ENCODE peak calls at places on chromosomes 7 and 10, in eight cellular contexts. O is activated CD8-positive, alpha-beta memory T cell treated with anti-CD3 and anti-CD28 coated beads, Interleukin-2, amount 50 U/mL, for 48 hours; Q is OCI-LY7; M is GM23338; Y is SW480; B is left colon; N is small intestine; E is KBM-7. V is an unnamed sample.

GRCh38 chr7:18829518-18830252 is 287.8 kb downstream of the TWIST1 start:
- DNase-seq in O (no peak), Q (no peak), M (no peak), Y (no peak), B (no peak), N (no peak), E (no peak), V (no peak)

GRCh38 chr10:102473445-102474331 is 22.3 kb upstream of the C10orf95 start:
- DNase-seq in O (no peak), Q (no peak), M (no peak), Y (no peak), B (no peak), N (no peak), E (no peak), V (no peak)

GRCh38 chr10:71812016-71812912 is 38.8 kb downstream of the PSAP start:
- DNase-seq in O (peak; percentile 96), Q (peak; percentile 80), M (peak; percentile 74), Y (peak; percentile 27), B (peak; percentile 53), N (peak; percentile 57), E (peak; percentile 83), V (peak; percentile 80)

GRCh38 chr7:36182854-36183604 is 30.0 kb downstream of the EEPD1 start:
- DNase-seq in O (no peak), Q (no peak), M (no peak), Y (no peak), B (no peak), N (no peak), E (no peak), V (no peak)

GRCh38 chr7:91973632-91974031 is 33.0 kb downstream of the AKAP9 start:
- DNase-seq in O (no peak), Q (no peak), M (no peak), Y (no peak), B (no peak), N (no peak), E (no peak), V (no peak)

GRCh38 chr7:126065766-126066165 is 1136.1 kb upstream of the POT1 start:
- DNase-seq in O (no peak), Q (no peak), M (no peak), Y (no peak), B (no peak), N (no peak), E (no peak), V (peak; percentile 15)

GRCh38 chr10:132785433-132786278 is at the start of gene NKX6-2:
- DNase-seq in O (no peak), Q (no peak), M (peak; percentile 61), Y (no peak), B (no peak), N (no peak), E (no peak), V (no peak)

GRCh38 chr10:33277135-33277536 is 57.3 kb downstream of the NRP1 start:
- DNase-seq in O (no peak), Q (no peak), M (no peak), Y (no peak), B (no peak), N (no peak), E (no peak), V (no peak)

GRCh38 chr7:140160308-140160707 is 16.5 kb downstream of the KDM7A start:
- DNase-seq in O (no peak), Q (no peak), M (peak; percentile 27), Y (no peak), B (no peak), N (peak; percentile 29), E (no peak), V (no peak)

GRCh38 chr7:2355079-2356008 is 717 bp downstream of the EIF3B start:
- DNase-seq in O (peak; percentile 71), Q (peak; percentile 31), M (peak; percentile 75), Y (peak; percentile 14), B (no peak), N (peak; percentile 24), E (peak; percentile 26), V (peak; percentile 45)

GRCh38 chr7:77197135-77197534 is 2.5 kb downstream of the FGL2 start:
- DNase-seq in O (no peak), Q (no peak), M (no peak), Y (no peak), B (no peak), N (peak; percentile 80), E (no peak), V (no peak)

GRCh38 chr7:2384354-2385243 is 18.8 kb upstream of the CHST12 start:
- DNase-seq in O (peak; percentile 55), Q (no peak), M (peak; percentile 48), Y (no peak), B (no peak), N (no peak), E (no peak), V (no peak)

GRCh38 chr7:111927383-111928019 is 278.7 kb downstream of the DOCK4 start:
- DNase-seq in O (no peak), Q (no peak), M (peak; percentile 68), Y (no peak), B (no peak), N (no peak), E (no peak), V (no peak)

GRCh38 chr7:137097111-137097510 is 228.7 kb downstream of the CHRM2 start:
- DNase-seq in O (no peak), Q (no peak), M (no peak), Y (no peak), B (no peak), N (no peak), E (no peak), V (no peak)

GRCh38 chr7:101058355-101058754 is 26.9 kb upstream of the TRIM56 start:
- DNase-seq in O (peak; percentile 86), Q (peak; percentile 45), M (peak; percentile 78), Y (peak; percentile 62), B (no peak), N (peak; percentile 27), E (peak; percentile 53), V (no peak)

GRCh38 chr7:138568655-138569054 is 108.6 kb downstream of the TRIM24 start:
- DNase-seq in O (no peak), Q (no peak), M (no peak), Y (no peak), B (no peak), N (no peak), E (no peak), V (no peak)

GRCh38 chr7:73341877-73342276 is 13.9 kb downstream of the FKBP6 start:
- DNase-seq in O (no peak), Q (no peak), M (no peak), Y (peak; percentile 64), B (no peak), N (no peak), E (no peak), V (no peak)

GRCh38 chr10:89301231-89301630 is 615 bp upstream of the IFIT2 start:
- DNase-seq in O (no peak), Q (peak; percentile 27), M (no peak), Y (no peak), B (no peak), N (peak; percentile 54), E (peak; percentile 73), V (no peak)